ENCODE peak calls at places on chromosomes 16 and 17, in eight cellular contexts. Y, B, W, A, L, D, Q and I are unnamed samples.

GRCh38 chr17:2243953-2244352 is 59.6 kb downstream of the SMG6 start:
- DNase-seq in W (no peak), L (no peak), D (no peak), B (no peak), A (no peak), Y (no peak), Q (no peak), I (no peak)

GRCh38 chr16:55465077-55465896 is 13.7 kb upstream of the MMP2 start:
- DNase-seq in Q (peak; percentile 98), B (peak; percentile 91), A (peak; percentile 94), W (peak; percentile 77), L (peak; percentile 79), Y (peak; percentile 84), D (no peak), I (peak; percentile 94)

GRCh38 chr17:77513045-77513444 is 372.3 kb downstream of the SEC14L1 start:
- DNase-seq in B (no peak), Q (no peak), Y (peak; percentile 1), D (no peak), L (no peak), W (no peak), A (no peak), I (no peak)

GRCh38 chr16:83552193-83552592 is 255.6 kb upstream of the HSBP1 start:
- DNase-seq in W (peak; percentile 76), D (no peak), L (no peak), Y (no peak), A (no peak), B (no peak), Q (no peak), I (peak; percentile 50)

GRCh38 chr16:27576729-27577128 is 26.8 kb downstream of the KATNIP start:
- DNase-seq in D (no peak), A (no peak), Q (no peak), L (no peak), Y (no peak), B (no peak), W (no peak), I (no peak)

GRCh38 chr16:57140866-57141668 is 44.8 kb downstream of the PSME3IP1 start:
- DNase-seq in Y (no peak), Q (no peak), D (no peak), W (no peak), B (no peak), A (no peak), L (no peak), I (no peak)

GRCh38 chr17:64063766-64064224 is 43.4 kb upstream of the ICAM2 start:
- DNase-seq in D (no peak), B (peak; percentile 90), L (peak; percentile 69), Q (no peak), A (peak; percentile 84), W (peak; percentile 13), Y (peak; percentile 93), I (peak; percentile 79)

GRCh38 chr16:71356051-71356740 is 2.3 kb upstream of the CALB2 start:
- DNase-seq in W (no peak), Y (no peak), Q (no peak), A (no peak), L (no peak), D (no peak), B (no peak), I (no peak)

GRCh38 chr17:1089915-1090314 is 89.9 kb downstream of the ABR start:
- DNase-seq in Y (no peak), Q (no peak), W (no peak), L (peak; percentile 72), A (no peak), D (no peak), B (peak; percentile 87), I (no peak)

GRCh38 chr17:65552214-65552613 is 9.2 kb downstream of the AXIN2 start:
- DNase-seq in D (no peak), Q (no peak), B (peak; percentile 13), W (no peak), Y (no peak), A (no peak), L (no peak), I (no peak)

DNA sequence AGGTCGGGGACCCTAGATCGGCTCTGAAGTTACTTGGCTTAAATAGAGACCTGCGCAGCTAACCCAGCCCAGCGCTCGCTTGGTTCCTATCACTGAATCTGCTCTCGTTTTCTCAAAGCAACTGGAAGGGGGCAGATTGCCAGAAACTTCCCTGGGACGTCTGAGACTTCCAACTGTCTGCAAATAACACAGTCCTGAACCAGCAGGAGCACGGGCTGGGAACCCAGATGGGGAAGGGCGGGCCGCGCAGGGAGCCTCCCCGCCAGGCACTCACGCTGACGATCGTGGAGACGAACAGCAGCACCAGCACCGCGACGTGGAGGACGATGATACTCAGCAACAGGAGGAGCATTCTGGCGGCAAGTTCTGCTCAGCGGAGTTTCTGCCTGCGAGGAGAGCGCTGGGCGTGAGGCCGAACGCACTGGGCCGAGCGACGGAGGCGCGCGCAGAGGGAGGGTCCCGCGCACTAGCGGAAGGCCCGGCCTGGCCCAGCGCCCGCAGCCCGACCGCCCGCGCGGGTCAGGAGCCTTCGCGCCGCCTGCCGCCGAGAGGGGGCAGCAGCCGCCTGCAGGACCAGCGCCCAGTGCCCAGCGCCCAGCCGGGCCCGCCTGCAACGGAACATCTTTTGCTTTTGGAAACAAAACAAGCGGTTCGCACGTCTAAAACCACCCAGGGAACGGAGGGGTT is 4.6 kb downstream of the PMP22 start:
- DNase-seq in L (peak; percentile 82), Q (peak; percentile 54), W (peak; percentile 80), D (peak; percentile 75), A (peak; percentile 84), Y (peak; percentile 74), B (peak; percentile 88), I (peak; percentile 94)
- TF ChIP-seq CTCF in L (no peak), Q (peak; percentile 82), W (peak; percentile 42), D (peak; percentile 41), A (peak; percentile 82), Y (peak; percentile 79), B (peak; percentile 92), I (peak; percentile 59)

GRCh38 chr17:74019860-74020259 is 183.6 kb upstream of the RPL38 start:
- DNase-seq in L (no peak), Y (no peak), B (no peak), Q (no peak), D (no peak), W (no peak), A (no peak), I (no peak)

GRCh38 chr17:74018116-74018515 is 185.4 kb upstream of the RPL38 start:
- DNase-seq in Y (no peak), Q (no peak), W (no peak), B (no peak), A (no peak), D (no peak), L (no peak), I (no peak)

GRCh38 chr17:74017461-74017860 is 186.0 kb upstream of the RPL38 start:
- DNase-seq in W (no peak), D (no peak), B (no peak), A (no peak), Y (no peak), Q (no peak), L (no peak), I (no peak)

GRCh38 chr17:74015316-74015715 is 188.2 kb upstream of the RPL38 start:
- DNase-seq in W (no peak), A (no peak), B (no peak), D (no peak), L (no peak), Q (no peak), Y (no peak), I (no peak)

DNA sequence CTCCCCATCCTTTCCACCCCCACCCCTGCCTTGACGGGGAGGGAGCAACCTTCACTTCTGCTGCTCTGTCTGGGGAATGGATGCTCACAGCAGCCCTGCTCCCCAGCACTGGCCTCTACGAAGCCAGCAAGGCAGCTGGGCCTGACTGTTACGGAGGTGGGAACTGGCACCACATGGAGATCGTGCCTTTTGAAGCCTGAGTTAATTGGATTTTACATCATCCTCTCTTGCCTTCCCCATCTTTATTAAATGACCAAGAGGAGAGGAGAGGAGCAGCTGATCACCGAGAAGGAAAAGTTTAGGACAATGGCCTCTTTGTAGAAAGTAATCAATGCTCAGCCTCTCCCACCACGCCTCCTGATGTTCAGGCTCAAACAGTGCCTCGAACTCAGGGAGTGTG is 187.0 kb upstream of the RPL38 start:
- DNase-seq in B (no peak), Q (no peak), A (no peak), D (no peak), L (no peak), Y (no peak), W (no peak), I (no peak)
- TF ChIP-seq CTCF in B (no peak), Q (no peak), A (no peak), D (no peak), L (no peak), Y (no peak), W (no peak), I (no peak)

GRCh38 chr16:85033153-85033552 is 5.6 kb downstream of the KIAA0513 start:
- DNase-seq in L (no peak), B (no peak), D (no peak), Q (no peak), Y (no peak), A (no peak), W (no peak), I (no peak)
- TF ChIP-seq CTCF in L (no peak), B (no peak), D (no peak), Q (no peak), Y (no peak), A (no peak), W (no peak), I (no peak)

DNA sequence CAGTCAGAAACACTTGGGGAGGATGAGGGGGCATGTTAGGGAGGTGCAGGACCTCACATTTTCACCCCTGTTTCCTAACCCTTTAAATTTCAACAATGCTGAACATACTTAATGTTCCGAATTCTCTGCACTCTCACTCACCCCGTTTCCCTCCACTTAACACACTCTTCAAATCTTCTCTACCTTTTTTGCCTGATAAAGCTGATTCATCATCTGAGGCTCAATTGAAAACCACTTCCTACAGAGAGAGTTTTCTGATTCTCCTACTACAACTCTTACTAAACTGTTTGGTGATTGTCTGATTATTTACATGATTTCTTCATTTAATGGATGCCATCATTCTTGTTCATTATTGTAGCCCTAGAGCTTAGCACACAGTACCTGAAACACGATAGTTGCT is 42.4 kb downstream of the PCTP start:
- DNase-seq in L (no peak), Y (no peak), Q (no peak), W (no peak), D (no peak), B (no peak), A (no peak), I (no peak)
- TF ChIP-seq CTCF in L (no peak), Y (no peak), Q (no peak), W (no peak), D (no peak), B (no peak), A (no peak), I (no peak)

GRCh38 chr17:7324438-7324779 is 4.7 kb downstream of the NEURL4 start:
- DNase-seq in L (no peak), D (no peak), A (no peak), W (no peak), Y (no peak), Q (no peak), B (no peak), I (no peak)
- TF ChIP-seq CTCF in L (no peak), D (no peak), A (no peak), W (no peak), Y (no peak), Q (no peak), B (no peak), I (no peak)

DNA sequence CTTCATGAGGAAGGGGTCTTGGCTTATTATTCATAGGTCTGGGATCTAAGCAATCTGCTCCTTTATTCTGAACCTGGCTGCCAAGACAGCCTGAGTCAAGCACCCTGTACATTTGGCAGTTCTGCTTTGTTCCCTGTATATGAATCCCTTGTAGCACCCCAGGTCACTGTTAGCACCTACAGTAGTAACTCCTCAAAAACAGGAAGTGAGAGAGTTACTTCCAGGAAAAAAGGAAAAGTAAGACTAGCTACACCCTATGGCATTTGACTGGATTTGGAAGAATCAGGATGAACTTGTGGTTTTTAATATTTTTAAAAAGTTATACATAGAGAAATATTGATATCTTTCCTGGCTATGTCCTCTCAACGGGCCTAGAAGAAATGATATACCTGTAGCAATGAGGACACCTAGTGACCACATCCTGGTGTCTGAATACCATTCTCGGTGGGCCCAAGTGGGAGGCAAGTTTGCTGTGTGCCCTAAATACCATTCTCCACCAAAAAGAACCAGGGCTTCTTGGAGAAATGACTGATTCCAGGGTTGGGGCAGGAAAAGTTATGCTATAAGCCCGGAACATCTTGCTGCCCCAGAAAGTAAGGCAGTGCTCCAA is 9.9 kb downstream of the ANKRD40 start:
- DNase-seq in W (no peak), Q (no peak), Y (no peak), D (no peak), L (no peak), A (no peak), B (no peak), I (no peak)
- TF ChIP-seq CTCF in W (no peak), Q (no peak), Y (peak; percentile 23), D (no peak), L (no peak), A (no peak), B (no peak), I (no peak)